ENCODE peak calls at places on chromosomes 4 and X, in nine cellular contexts. One of them, this sample, is unnamed. For H3K4me1, the result is how much of the 10 kb centered on the place peaks cover.

GRCh38 chr4:89486042-89486441 is 178.4 kb upstream of the GPRIN3 start:
- DNase-seq in esophagus squamous epithelium: no peak
- DNase-seq in endothelial cell of umbilical vein: peak
- DNase-seq in stomach: no peak
- DNase-seq in heart left ventricle: no peak
- DNase-seq in sigmoid colon: no peak
- DNase-seq in A549: no peak
- DNase-seq in GM12878: no peak
- DNase-seq in IMR-90: peak
- DNase-seq in this sample: no peak

GRCh38 chrX:115177941-115178340 is 11.3 kb upstream of the RBMXL3 start:
- DNase-seq in heart left ventricle: no peak
- DNase-seq in sigmoid colon: no peak
- DNase-seq in esophagus squamous epithelium: no peak
- DNase-seq in endothelial cell of umbilical vein: no peak
- DNase-seq in GM12878: no peak
- DNase-seq in IMR-90: peak
- DNase-seq in A549: no peak
- DNase-seq in stomach: no peak
- DNase-seq in this sample: no peak

GRCh38 chrX:103415528-103415927 is 39.2 kb downstream of the BEX3 start:
- DNase-seq in stomach: no peak
- DNase-seq in IMR-90: no peak
- DNase-seq in sigmoid colon: no peak
- DNase-seq in esophagus squamous epithelium: no peak
- DNase-seq in heart left ventricle: no peak
- DNase-seq in A549: no peak
- DNase-seq in endothelial cell of umbilical vein: no peak
- DNase-seq in GM12878: no peak
- DNase-seq in this sample: no peak

GRCh38 chr4:103996637-103997036 is 276.9 kb upstream of the TACR3 start:
- DNase-seq in sigmoid colon: no peak
- DNase-seq in endothelial cell of umbilical vein: no peak
- DNase-seq in esophagus squamous epithelium: no peak
- DNase-seq in A549: peak
- DNase-seq in IMR-90: no peak
- DNase-seq in heart left ventricle: no peak
- DNase-seq in stomach: no peak
- DNase-seq in GM12878: no peak
- DNase-seq in this sample: no peak

GRCh38 chrX:155068165-155068564 is 2.8 kb downstream of the CMC4 start:
- DNase-seq in stomach: no peak
- DNase-seq in heart left ventricle: no peak
- DNase-seq in A549: peak
- DNase-seq in GM12878: no peak
- DNase-seq in sigmoid colon: no peak
- DNase-seq in IMR-90: peak
- DNase-seq in esophagus squamous epithelium: no peak
- DNase-seq in endothelial cell of umbilical vein: peak
- DNase-seq in this sample: no peak

GRCh38 chrX:118545510-118545909 is 49.9 kb downstream of the DOCK11 start:
- DNase-seq in IMR-90: peak
- DNase-seq in stomach: no peak
- DNase-seq in GM12878: no peak
- DNase-seq in esophagus squamous epithelium: no peak
- DNase-seq in A549: no peak
- DNase-seq in heart left ventricle: no peak
- DNase-seq in sigmoid colon: no peak
- DNase-seq in endothelial cell of umbilical vein: no peak
- DNase-seq in this sample: no peak

GRCh38 chrX:70437921-70438665 is 6.5 kb upstream of the DLG3 start:
- DNase-seq in endothelial cell of umbilical vein: no peak
- DNase-seq in stomach: no peak
- DNase-seq in sigmoid colon: no peak
- DNase-seq in A549: no peak
- DNase-seq in heart left ventricle: no peak
- DNase-seq in IMR-90: peak
- DNase-seq in GM12878: no peak
- DNase-seq in esophagus squamous epithelium: no peak
- DNase-seq in this sample: no peak

GRCh38 chrX:134949271-134949670 is 41.5 kb upstream of the SMIM10 start:
- DNase-seq in GM12878: no peak
- DNase-seq in A549: peak
- DNase-seq in heart left ventricle: no peak
- DNase-seq in stomach: no peak
- DNase-seq in IMR-90: peak
- DNase-seq in endothelial cell of umbilical vein: peak
- DNase-seq in sigmoid colon: no peak
- DNase-seq in esophagus squamous epithelium: no peak
- DNase-seq in this sample: no peak

GRCh38 chr4:112585977-112586736 is 50.6 kb downstream of the ZGRF1 start:
- DNase-seq in endothelial cell of umbilical vein: no peak
- DNase-seq in heart left ventricle: no peak
- DNase-seq in sigmoid colon: no peak
- DNase-seq in stomach: no peak
- DNase-seq in GM12878: no peak
- DNase-seq in IMR-90: no peak
- DNase-seq in esophagus squamous epithelium: no peak
- DNase-seq in A549: no peak
- DNase-seq in this sample: no peak

GRCh38 chr4:77701111-77701510 is 95.5 kb downstream of the CXCL13 start:
- DNase-seq in stomach: no peak
- DNase-seq in GM12878: no peak
- DNase-seq in sigmoid colon: no peak
- DNase-seq in A549: no peak
- DNase-seq in endothelial cell of umbilical vein: no peak
- DNase-seq in IMR-90: no peak
- DNase-seq in heart left ventricle: no peak
- DNase-seq in esophagus squamous epithelium: no peak
- DNase-seq in this sample: no peak

GRCh38 chr4:76275486-76276126 is 24.1 kb downstream of the FAM47E start:
- DNase-seq in esophagus squamous epithelium: no peak
- DNase-seq in A549: no peak
- DNase-seq in GM12878: no peak
- DNase-seq in heart left ventricle: no peak
- DNase-seq in endothelial cell of umbilical vein: no peak
- DNase-seq in sigmoid colon: no peak
- DNase-seq in stomach: no peak
- DNase-seq in IMR-90: no peak
- DNase-seq in this sample: no peak

GRCh38 chr4:60656171-60656570 is 544.0 kb upstream of the ADGRL3 start:
- DNase-seq in heart left ventricle: no peak
- DNase-seq in endothelial cell of umbilical vein: no peak
- DNase-seq in IMR-90: peak
- DNase-seq in esophagus squamous epithelium: no peak
- DNase-seq in stomach: no peak
- DNase-seq in sigmoid colon: no peak
- DNase-seq in GM12878: no peak
- DNase-seq in A549: no peak
- DNase-seq in this sample: no peak

GRCh38 chr4:168221298-168221697 is 97.3 kb downstream of the DDX60 start:
- DNase-seq in GM12878: no peak
- DNase-seq in stomach: no peak
- DNase-seq in endothelial cell of umbilical vein: peak
- DNase-seq in esophagus squamous epithelium: no peak
- DNase-seq in A549: no peak
- DNase-seq in sigmoid colon: no peak
- DNase-seq in heart left ventricle: no peak
- DNase-seq in IMR-90: peak
- DNase-seq in this sample: no peak

GRCh38 chr4:80128941-80129340 is 55.9 kb upstream of the ANTXR2 start:
- DNase-seq in endothelial cell of umbilical vein: peak
- DNase-seq in A549: no peak
- DNase-seq in esophagus squamous epithelium: no peak
- DNase-seq in sigmoid colon: no peak
- DNase-seq in IMR-90: no peak
- DNase-seq in heart left ventricle: no peak
- DNase-seq in GM12878: no peak
- DNase-seq in stomach: no peak
- DNase-seq in this sample: no peak

GRCh38 chr4:42497142-42497541 is 99.9 kb downstream of the SHISA3 start:
- DNase-seq in IMR-90: no peak
- DNase-seq in heart left ventricle: no peak
- DNase-seq in esophagus squamous epithelium: no peak
- DNase-seq in sigmoid colon: no peak
- DNase-seq in endothelial cell of umbilical vein: no peak
- DNase-seq in A549: no peak
- DNase-seq in stomach: no peak
- DNase-seq in GM12878: no peak
- DNase-seq in this sample: no peak

GRCh38 chr4:16225139-16225538 is 1.1 kb downstream of the TAPT1 start:
- DNase-seq in stomach: no peak
- DNase-seq in A549: no peak
- DNase-seq in sigmoid colon: no peak
- DNase-seq in heart left ventricle: no peak
- DNase-seq in esophagus squamous epithelium: no peak
- DNase-seq in GM12878: no peak
- DNase-seq in IMR-90: peak
- DNase-seq in endothelial cell of umbilical vein: peak
- DNase-seq in this sample: no peak
- H3K27ac ChIP-seq in stomach: no peak
- H3K27ac ChIP-seq in A549: peak
- H3K27ac ChIP-seq in sigmoid colon: peak
- H3K27ac ChIP-seq in heart left ventricle: peak
- H3K27ac ChIP-seq in esophagus squamous epithelium: no peak
- H3K27ac ChIP-seq in GM12878: peak
- H3K27ac ChIP-seq in IMR-90: no peak
- H3K27ac ChIP-seq in endothelial cell of umbilical vein: no peak
- H3K27ac ChIP-seq in this sample: peak

GRCh38 chr4:132918083-132918482 is 231.0 kb upstream of the PCDH10 start:
- DNase-seq in endothelial cell of umbilical vein: no peak
- DNase-seq in A549: no peak
- DNase-seq in esophagus squamous epithelium: no peak
- DNase-seq in heart left ventricle: no peak
- DNase-seq in sigmoid colon: no peak
- DNase-seq in IMR-90: no peak
- DNase-seq in stomach: no peak
- DNase-seq in GM12878: no peak
- DNase-seq in this sample: no peak

DNA sequence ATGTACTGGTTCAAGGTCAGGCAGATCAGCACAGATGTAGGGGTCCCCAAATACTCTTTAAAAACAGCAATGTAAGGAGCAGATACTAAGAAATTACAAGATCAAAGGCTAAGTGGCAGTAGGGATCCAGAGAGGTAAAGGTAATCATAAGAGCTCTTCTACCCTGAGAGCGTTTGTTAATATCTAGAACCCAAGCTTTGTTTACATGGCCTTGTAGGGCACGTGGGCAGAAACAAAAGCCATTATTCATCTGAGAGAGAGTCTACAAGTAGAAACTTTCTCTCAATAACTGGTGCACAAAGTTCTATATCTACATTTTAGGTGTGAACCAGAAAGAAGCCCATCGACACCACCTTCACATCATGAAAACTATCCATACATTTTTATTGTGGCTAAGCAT is 225.6 kb upstream of the PCDH10 start:
- DNase-seq in esophagus squamous epithelium: no peak
- DNase-seq in sigmoid colon: no peak
- DNase-seq in heart left ventricle: no peak
- DNase-seq in GM12878: no peak
- DNase-seq in A549: no peak
- DNase-seq in stomach: no peak
- DNase-seq in endothelial cell of umbilical vein: no peak
- DNase-seq in IMR-90: no peak
- DNase-seq in this sample: no peak
- H3K4me1 ChIP-seq in esophagus squamous epithelium: under half
- H3K4me1 ChIP-seq in sigmoid colon: under half
- H3K4me1 ChIP-seq in heart left ventricle: under half
- H3K4me1 ChIP-seq in GM12878: under half
- H3K4me1 ChIP-seq in A549: under half
- H3K4me1 ChIP-seq in stomach: under half
- H3K4me1 ChIP-seq in endothelial cell of umbilical vein: under half
- H3K4me1 ChIP-seq in IMR-90: under half
- H3K4me1 ChIP-seq in this sample: under half

GRCh38 chr4:8270418-8270771 is 841 bp downstream of the HTRA3 start:
- DNase-seq in GM12878: no peak
- DNase-seq in esophagus squamous epithelium: no peak
- DNase-seq in endothelial cell of umbilical vein: no peak
- DNase-seq in sigmoid colon: no peak
- DNase-seq in stomach: no peak
- DNase-seq in IMR-90: no peak
- DNase-seq in heart left ventricle: no peak
- DNase-seq in A549: no peak
- DNase-seq in this sample: no peak

GRCh38 chr4:8270912-8271815 is 1.6 kb downstream of the HTRA3 start:
- DNase-seq in esophagus squamous epithelium: no peak
- DNase-seq in stomach: no peak
- DNase-seq in IMR-90: no peak
- DNase-seq in sigmoid colon: peak
- DNase-seq in GM12878: no peak
- DNase-seq in A549: no peak
- DNase-seq in heart left ventricle: peak
- DNase-seq in endothelial cell of umbilical vein: no peak
- DNase-seq in this sample: no peak

GRCh38 chr4:8268901-8269534 is 536 bp upstream of the HTRA3 start:
- DNase-seq in esophagus squamous epithelium: no peak
- DNase-seq in heart left ventricle: no peak
- DNase-seq in IMR-90: no peak
- DNase-seq in A549: no peak
- DNase-seq in endothelial cell of umbilical vein: no peak
- DNase-seq in GM12878: no peak
- DNase-seq in stomach: no peak
- DNase-seq in sigmoid colon: no peak
- DNase-seq in this sample: no peak

GRCh38 chr4:8268211-8268610 is 1.3 kb upstream of the HTRA3 start:
- DNase-seq in A549: no peak
- DNase-seq in heart left ventricle: peak
- DNase-seq in sigmoid colon: no peak
- DNase-seq in GM12878: no peak
- DNase-seq in esophagus squamous epithelium: no peak
- DNase-seq in IMR-90: no peak
- DNase-seq in stomach: no peak
- DNase-seq in endothelial cell of umbilical vein: no peak
- DNase-seq in this sample: no peak

GRCh38 chr4:8269535-8270417 is at the start of gene HTRA3:
- DNase-seq in stomach: peak
- DNase-seq in endothelial cell of umbilical vein: peak
- DNase-seq in IMR-90: peak
- DNase-seq in heart left ventricle: peak
- DNase-seq in A549: no peak
- DNase-seq in esophagus squamous epithelium: no peak
- DNase-seq in sigmoid colon: peak
- DNase-seq in GM12878: no peak
- DNase-seq in this sample: peak
- TF ChIP-seq POLR2A in stomach: no peak
- TF ChIP-seq POLR2A in endothelial cell of umbilical vein: peak
- TF ChIP-seq POLR2A in IMR-90: peak
- TF ChIP-seq POLR2A in heart left ventricle: peak
- TF ChIP-seq POLR2A in A549: peak
- TF ChIP-seq POLR2A in esophagus squamous epithelium: no peak
- TF ChIP-seq POLR2A in sigmoid colon: no peak
- TF ChIP-seq POLR2A in GM12878: no peak
- TF ChIP-seq POLR2A in this sample: peak

DNA sequence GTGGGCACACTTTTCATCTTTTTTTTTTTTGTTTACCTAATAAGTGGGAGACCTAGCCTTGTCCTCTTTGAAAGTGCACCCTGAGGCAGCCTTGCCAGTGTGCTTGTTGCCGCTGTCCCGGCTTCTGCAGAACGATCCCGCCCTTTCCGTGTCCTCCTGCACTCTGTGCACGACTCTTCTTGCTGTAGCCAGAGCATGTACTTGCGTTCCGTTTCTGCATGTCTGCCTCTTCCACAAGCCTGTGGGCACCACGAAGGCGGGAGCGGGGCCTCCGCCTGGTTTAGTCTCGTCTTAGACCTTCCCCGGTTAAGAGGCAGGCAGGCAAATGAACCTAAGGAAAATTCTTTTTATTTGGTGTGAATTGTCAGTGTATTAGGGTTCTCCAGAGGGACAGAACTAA is 32.6 kb upstream of the TBC1D14 start:
- DNase-seq in stomach: no peak
- DNase-seq in esophagus squamous epithelium: no peak
- DNase-seq in heart left ventricle: no peak
- DNase-seq in endothelial cell of umbilical vein: no peak
- DNase-seq in GM12878: no peak
- DNase-seq in sigmoid colon: no peak
- DNase-seq in A549: no peak
- DNase-seq in IMR-90: no peak
- DNase-seq in this sample: peak
- H3K27ac ChIP-seq in stomach: no peak
- H3K27ac ChIP-seq in esophagus squamous epithelium: no peak
- H3K27ac ChIP-seq in heart left ventricle: no peak
- H3K27ac ChIP-seq in endothelial cell of umbilical vein: no peak
- H3K27ac ChIP-seq in GM12878: no peak
- H3K27ac ChIP-seq in sigmoid colon: no peak
- H3K27ac ChIP-seq in A549: no peak
- H3K27ac ChIP-seq in IMR-90: peak
- H3K27ac ChIP-seq in this sample: peak

This sample was measured in upper lobe of left lung.